ENCODE peak calls at places on chromosome 10, in six cellular contexts. Z, U, G, R, A and E are unnamed samples.

GRCh38 chr10:115989621-115990020 is 283.4 kb downstream of the GFRA1 start:
- DNase-seq in Z (no peak), U (no peak), R (no peak), G (no peak), A (no peak), E (no peak)

GRCh38 chr10:116668446-116668845 is 47.7 kb downstream of the PNLIPRP2 start:
- DNase-seq in U (no peak), A (no peak), Z (no peak), G (no peak), R (no peak), E (no peak)

GRCh38 chr10:11024596-11024995 is 6.9 kb downstream of the CELF2 start:
- DNase-seq in Z (no peak), R (no peak), G (no peak), U (no peak), A (no peak), E (no peak)

GRCh38 chr10:114068054-114068707 is 24.5 kb downstream of the ADRB1 start:
- DNase-seq in G (no peak), Z (no peak), R (no peak), A (no peak), U (no peak), E (peak)

GRCh38 chr10:101273330-101273729 is 44.1 kb upstream of the LBX1 start:
- DNase-seq in Z (no peak), R (no peak), U (no peak), A (no peak), G (no peak), E (no peak)

GRCh38 chr10:91378061-91378460 is 32.1 kb upstream of the HECTD2 start:
- DNase-seq in A (no peak), G (no peak), Z (no peak), R (no peak), U (no peak), E (no peak)

GRCh38 chr10:3949741-3950140 is 164.7 kb upstream of the KLF6 start:
- DNase-seq in R (peak), U (no peak), A (peak), G (no peak), Z (no peak), E (peak)

GRCh38 chr10:70745555-70745954 is 39.6 kb downstream of the TBATA start:
- DNase-seq in R (no peak), G (no peak), A (no peak), U (no peak), Z (no peak), E (no peak)

GRCh38 chr10:48839809-48840679 is 99.6 kb downstream of the LRRC18 start:
- DNase-seq in U (no peak), Z (no peak), A (no peak), G (no peak), R (no peak), E (no peak)

GRCh38 chr10:86652361-86653202 is 1.8 kb upstream of the OPN4 start:
- DNase-seq in A (no peak), Z (no peak), G (no peak), U (peak), R (peak), E (no peak)

GRCh38 chr10:4755286-4756009 is 70.6 kb upstream of the AKR1E2 start:
- DNase-seq in R (no peak), Z (no peak), A (peak), U (no peak), G (no peak), E (peak)

GRCh38 chr10:110843031-110843430 is 28.7 kb upstream of the PDCD4 start:
- DNase-seq in A (no peak), Z (peak), G (no peak), U (no peak), R (no peak), E (no peak)

GRCh38 chr10:28179490-28180099 is 123.3 kb downstream of the MPP7 start:
- DNase-seq in R (peak), A (peak), Z (no peak), G (no peak), U (peak), E (peak)

GRCh38 chr10:114499630-114500190 is 95.4 kb upstream of the AFAP1L2 start:
- DNase-seq in Z (no peak), R (no peak), A (no peak), U (no peak), G (no peak), E (no peak)

GRCh38 chr10:32795598-32796183 is 162.3 kb downstream of the ITGB1 start:
- DNase-seq in A (no peak), Z (no peak), U (peak), G (no peak), R (peak), E (peak)

GRCh38 chr10:3780056-3780765 is 4.8 kb downstream of the KLF6 start:
- DNase-seq in R (no peak), Z (no peak), U (no peak), A (no peak), G (no peak), E (no peak)

GRCh38 chr10:30694492-30695228 is 65.1 kb upstream of the LYZL2 start:
- DNase-seq in A (no peak), U (no peak), G (no peak), R (no peak), Z (no peak), E (no peak)

GRCh38 chr10:8104005-8104404 is 49.5 kb downstream of the GATA3 start:
- DNase-seq in G (no peak), U (no peak), R (no peak), A (no peak), Z (no peak), E (no peak)

GRCh38 chr10:89153971-89154370 is 53.1 kb downstream of the CH25H start:
- DNase-seq in U (no peak), A (no peak), R (no peak), Z (no peak), G (no peak), E (no peak)

GRCh38 chr10:110865184-110865803 is 6.4 kb upstream of the PDCD4 start:
- DNase-seq in G (no peak), R (no peak), Z (no peak), U (peak), A (no peak), E (peak)